ENCODE peak calls at places on chromosomes 3 and 15, in ten cellular contexts. D is NCI-H1436 treated with DMSO at 0.1 percent for 48 hours, Y is EL, I is anterior cingulate cortex, N is iris pigment epithelial cell, O is ovary, E is adrenal gland, U is NCI-H1092, H is Caki2, L is posterior cingulate gyrus. C is an unnamed sample.
A peak's percentile ranks its signal among the peaks of the same experiment; 100 is the strongest.

GRCh38 chr15:92883643-92884458 is 16.3 kb upstream of the CHD2 start:
- DNase-seq in D (no peak), Y (no peak), I (no peak), N (peak; percentile 51), O (no peak), E (no peak), U (no peak), H (peak; percentile 62), L (no peak), C (no peak)

GRCh38 chr3:62421275-62421674 is 47.9 kb upstream of the FEZF2 start:
- DNase-seq in D (peak; percentile 30), Y (no peak), I (no peak), N (no peak), O (no peak), E (no peak), U (no peak), H (no peak), L (no peak), C (no peak)

GRCh38 chr15:31330111-31330785 is 3.6 kb downstream of the KLF13 start:
- DNase-seq in D (no peak), Y (no peak), I (no peak), N (no peak), O (no peak), E (no peak), U (no peak), H (no peak), L (no peak), C (no peak)

GRCh38 chr3:85681906-85682305 is 723.1 kb downstream of the CADM2 start:
- DNase-seq in D (no peak), Y (no peak), I (no peak), N (no peak), O (no peak), E (no peak), U (no peak), H (no peak), L (no peak), C (no peak)

GRCh38 chr3:194884649-194885315 is 199.1 kb downstream of the FAM43A start:
- DNase-seq in D (no peak), Y (no peak), I (no peak), N (no peak), O (no peak), E (no peak), U (no peak), H (no peak), L (no peak), C (no peak)

GRCh38 chr3:82957079-82957478 is 1195.6 kb upstream of the GBE1 start:
- DNase-seq in D (no peak), Y (no peak), I (no peak), N (no peak), O (no peak), E (no peak), U (no peak), H (no peak), L (no peak), C (no peak)

GRCh38 chr3:110881069-110881468 is 190.5 kb upstream of the NECTIN3 start:
- DNase-seq in D (peak; percentile 74), Y (peak; percentile 44), I (peak; percentile 20), N (peak; percentile 60), O (peak; percentile 39), E (peak; percentile 82), U (peak; percentile 16), H (peak; percentile 8), L (peak; percentile 21), C (no peak)

GRCh38 chr3:55587476-55587875 is 100.4 kb upstream of the WNT5A start:
- DNase-seq in D (no peak), Y (no peak), I (no peak), N (peak; percentile 30), O (no peak), E (no peak), U (no peak), H (no peak), L (no peak), C (no peak)

GRCh38 chr3:50648297-50648696 is 26.4 kb upstream of the DOCK3 start:
- DNase-seq in D (no peak), Y (no peak), I (no peak), N (peak; percentile 10), O (no peak), E (peak; percentile 80), U (no peak), H (no peak), L (no peak), C (no peak)

GRCh38 chr3:38136272-38136806 is 588 bp downstream of the ACAA1 start:
- DNase-seq in D (no peak), Y (peak; percentile 48), I (no peak), N (peak; percentile 32), O (peak; percentile 68), E (peak; percentile 75), U (no peak), H (no peak), L (no peak), C (no peak)

GRCh38 chr3:60542981-60543380 is 708.3 kb downstream of the FHIT start:
- DNase-seq in D (no peak), Y (no peak), I (no peak), N (no peak), O (no peak), E (no peak), U (no peak), H (no peak), L (no peak), C (no peak)

GRCh38 chr3:128784228-128784627 is 58.2 kb downstream of the RAB7A start:
- DNase-seq in D (no peak), Y (no peak), I (no peak), N (no peak), O (no peak), E (no peak), U (no peak), H (peak; percentile 16), L (peak; percentile 22), C (no peak)

GRCh38 chr3:37029111-37029510 is 35.8 kb downstream of the MLH1 start:
- DNase-seq in D (no peak), Y (no peak), I (no peak), N (no peak), O (no peak), E (no peak), U (no peak), H (no peak), L (no peak), C (no peak)

GRCh38 chr15:60326824-60327654 is 70.7 kb downstream of the ANXA2 start:
- DNase-seq in D (peak; percentile 14), Y (peak; percentile 62), I (no peak), N (peak; percentile 44), O (no peak), E (no peak), U (peak; percentile 17), H (peak; percentile 42), L (no peak), C (no peak)

GRCh38 chr3:115800489-115801080 is 177.3 kb downstream of the GAP43 start:
- DNase-seq in D (no peak), Y (peak; percentile 76), I (no peak), N (peak; percentile 54), O (no peak), E (no peak), U (no peak), H (peak; percentile 83), L (no peak), C (no peak)

GRCh38 chr15:81948751-81949150 is 97.1 kb downstream of the MEX3B start:
- DNase-seq in D (no peak), Y (no peak), I (no peak), N (peak; percentile 19), O (no peak), E (no peak), U (no peak), H (no peak), L (no peak), C (no peak)

GRCh38 chr3:139299261-139300132 is 44.3 kb upstream of the MRPS22 start:
- DNase-seq in D (no peak), Y (peak; percentile 91), I (no peak), N (peak; percentile 75), O (peak; percentile 73), E (peak; percentile 91), U (no peak), H (no peak), L (no peak), C (no peak)

GRCh38 chr3:126487151-126487771 is 11.6 kb upstream of the ZXDC start:
- DNase-seq in D (no peak), Y (peak; percentile 48), I (no peak), N (peak; percentile 23), O (no peak), E (peak; percentile 78), U (no peak), H (no peak), L (no peak), C (no peak)

GRCh38 chr3:100440895-100441294 is 39.6 kb downstream of the LNP1 start:
- DNase-seq in D (no peak), Y (no peak), I (no peak), N (no peak), O (no peak), E (no peak), U (no peak), H (no peak), L (no peak), C (no peak)

GRCh38 chr15:101664303-101664913 is 12.2 kb upstream of the TM2D3 start:
- DNase-seq in D (no peak), Y (no peak), I (no peak), N (no peak), O (no peak), E (no peak), U (no peak), H (no peak), L (no peak), C (no peak)

GRCh38 chr15:39728844-39729243 is 53.8 kb downstream of the FSIP1 start:
- DNase-seq in D (no peak), Y (peak; percentile 59), I (no peak), N (peak; percentile 41), O (no peak), E (no peak), U (no peak), H (no peak), L (no peak), C (no peak)

GRCh38 chr15:25862469-25863066 is 559 bp downstream of the ATP10A start:
- DNase-seq in D (no peak), Y (peak; percentile 34), I (no peak), N (no peak), O (no peak), E (no peak), U (no peak), H (peak; percentile 47), L (no peak), C (no peak)

GRCh38 chr3:195872800-195873199 is 35.6 kb downstream of the TNK2 start:
- DNase-seq in D (no peak), Y (no peak), I (no peak), N (no peak), O (no peak), E (no peak), U (no peak), H (no peak), L (no peak), C (no peak)

GRCh38 chr15:40650479-40650878 is 44.5 kb upstream of the RAD51 start:
- DNase-seq in D (no peak), Y (no peak), I (no peak), N (no peak), O (no peak), E (no peak), U (no peak), H (no peak), L (no peak), C (no peak)

GRCh38 chr3:46449755-46450552 is 14.8 kb downstream of the LTF start:
- DNase-seq in D (no peak), Y (peak; percentile 23), I (no peak), N (no peak), O (no peak), E (no peak), U (no peak), H (no peak), L (no peak), C (no peak)

GRCh38 chr3:63050548-63050947 is 175.3 kb upstream of the CADPS start:
- DNase-seq in D (no peak), Y (peak; percentile 9), I (no peak), N (peak; percentile 31), O (no peak), E (no peak), U (no peak), H (no peak), L (no peak), C (no peak)

GRCh38 chr3:145125307-145125706 is 1035.7 kb downstream of the PLOD2 start:
- DNase-seq in D (no peak), Y (no peak), I (no peak), N (peak; percentile 10), O (no peak), E (no peak), U (no peak), H (peak; percentile 37), L (no peak), C (no peak)

GRCh38 chr3:145244327-145244726 is 916.7 kb downstream of the PLOD2 start:
- DNase-seq in D (no peak), Y (no peak), I (no peak), N (no peak), O (no peak), E (no peak), U (no peak), H (no peak), L (no peak), C (no peak)